ENCODE peak calls at places on chromosomes 6 and 20, in ten cellular contexts. K is NCI-H1417; X is myocyte; E is stimulated activated CD4-positive, alpha-beta T cell treated with anti-CD3 and anti-CD28 coated beads, Interleukin-2, amount 100 ng/mL, for 24 hours; N is NCI-H524; D is Kasumi-1; T is brain microvascular endothelial cell; R is HuH-7.5; B is RWPE1; U is HT1080. L is an unnamed sample.

GRCh38 chr6:138607478-138608433 is 108.5 kb upstream of the NHSL1 start:
- DNase-seq in K (no peak), E (no peak), N (no peak), B (no peak), D (no peak), X (no peak), R (no peak), U (no peak), T (no peak), L (no peak)

GRCh38 chr6:39296745-39297640 is 17.2 kb downstream of the KCNK17 start:
- DNase-seq in D (no peak), R (no peak), E (no peak), K (no peak), T (peak), N (no peak), X (no peak), B (no peak), U (no peak), L (no peak)

GRCh38 chr6:62103186-62103859 is 182.7 kb downstream of the KHDRBS2 start:
- DNase-seq in T (no peak), U (no peak), K (no peak), N (no peak), R (no peak), X (no peak), E (no peak), B (no peak), D (no peak), L (no peak)

GRCh38 chr20:47097691-47098622 is 203.3 kb downstream of the EYA2 start:
- DNase-seq in B (no peak), K (no peak), U (no peak), D (no peak), N (no peak), R (no peak), X (no peak), T (no peak), E (no peak), L (no peak)

GRCh38 chr20:10547276-10548114 is 112.4 kb downstream of the SLX4IP start:
- DNase-seq in K (no peak), X (no peak), T (no peak), U (no peak), E (no peak), R (no peak), D (no peak), N (peak), B (no peak), L (no peak)

GRCh38 chr6:30102701-30103629 is 9.9 kb downstream of the TRIM31 start:
- DNase-seq in T (peak), R (peak), N (peak), D (peak), K (peak), U (peak), B (peak), X (peak), E (peak), L (peak)

GRCh38 chr6:168888102-168888501 is 365.5 kb downstream of the THBS2 start:
- DNase-seq in D (no peak), N (no peak), U (no peak), X (no peak), K (no peak), T (no peak), R (no peak), E (no peak), B (no peak), L (no peak)

GRCh38 chr6:52550014-52550575 is 26.8 kb downstream of the TRAM2 start:
- DNase-seq in X (no peak), N (no peak), K (peak), D (no peak), T (no peak), B (no peak), U (no peak), R (no peak), E (no peak), L (no peak)

GRCh38 chr20:32832664-32833063 is 12.9 kb downstream of the MAPRE1 start:
- DNase-seq in B (no peak), X (no peak), E (no peak), R (no peak), N (no peak), D (no peak), U (no peak), K (no peak), T (no peak), L (no peak)